ENCODE peak calls at places on chromosomes 13 and 19, in six cellular contexts. O is neuronal stem cell, H is H9, P is mesendoderm, M is IMR-90, R is H1. E is an unnamed sample.
A peak's percentile ranks its signal among the peaks of the same experiment; 100 is the strongest.

GRCh38 chr19:16457195-16457953 is 14.4 kb downstream of the EPS15L1 start:
- DNase-seq in O (no peak), H (no peak), P (no peak), M (peak; percentile 26), R (peak; percentile 54), E (no peak)

GRCh38 chr13:45055902-45056648 is 64.2 kb upstream of the GTF2F2 start:
- DNase-seq in O (no peak), H (no peak), P (peak; percentile 40), M (peak; percentile 56), R (no peak), E (no peak)

GRCh38 chr13:21069561-21070004 is 8.2 kb upstream of the LATS2 start:
- DNase-seq in O (no peak), H (no peak), P (peak; percentile 56), M (peak; percentile 99), R (no peak), E (peak; percentile 67)

GRCh38 chr13:93861818-93862217 is 617.7 kb downstream of the DCT start:
- DNase-seq in O (no peak), H (no peak), P (peak; percentile 86), M (peak; percentile 92), R (no peak), E (peak; percentile 5)

GRCh38 chr13:39144941-39145533 is 106.8 kb downstream of the NHLRC3 start:
- DNase-seq in O (peak; percentile 47), H (peak; percentile 51), P (peak; percentile 73), M (peak; percentile 70), R (peak; percentile 55), E (peak; percentile 76)

GRCh38 chr13:78657699-78658629 is 991 bp downstream of the OBI1 start:
- DNase-seq in O (peak; percentile 42), H (peak; percentile 32), P (peak; percentile 71), M (peak; percentile 8), R (no peak), E (peak; percentile 43)

GRCh38 chr19:17337675-17338439 is 504 bp downstream of the GTPBP3 start:
- DNase-seq in O (no peak), H (no peak), P (no peak), M (no peak), R (peak; percentile 70), E (no peak)

GRCh38 chr19:33403221-33403972 is 29.9 kb downstream of the CEBPG start:
- DNase-seq in O (no peak), H (no peak), P (no peak), M (no peak), R (no peak), E (no peak)

GRCh38 chr13:41942462-41943094 is 18.3 kb downstream of the VWA8 start:
- DNase-seq in O (peak; percentile 31), H (peak; percentile 56), P (peak; percentile 88), M (peak; percentile 74), R (no peak), E (peak; percentile 5)

GRCh38 chr19:15628236-15629002 is 12.3 kb upstream of the CYP4F3 start:
- DNase-seq in O (no peak), H (no peak), P (no peak), M (no peak), R (no peak), E (no peak)

GRCh38 chr13:40682449-40683240 is 16.2 kb upstream of the FOXO1 start:
- DNase-seq in O (no peak), H (no peak), P (peak; percentile 32), M (peak; percentile 35), R (no peak), E (no peak)

DNA sequence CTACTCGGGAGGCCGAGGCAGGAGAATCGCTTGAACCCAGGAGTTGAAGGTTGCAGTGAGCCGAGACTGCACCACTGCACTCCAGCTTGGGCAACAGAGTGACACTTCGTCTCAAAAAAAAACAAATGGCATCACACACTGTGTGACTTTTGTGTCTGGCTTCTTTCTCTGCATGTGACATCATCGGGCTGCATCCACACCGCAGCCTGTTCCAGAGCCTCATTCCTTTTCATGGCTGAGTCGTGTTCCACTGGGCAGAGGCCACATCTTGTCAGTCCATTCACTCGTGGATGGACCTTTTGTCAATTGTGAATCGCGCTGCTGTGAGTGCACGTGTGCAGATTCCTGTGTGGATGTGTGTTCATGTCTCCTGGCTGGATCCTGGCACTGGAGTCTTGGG is 8.3 kb downstream of the THOP1 start:
- DNase-seq in O (no peak), H (no peak), P (no peak), M (no peak), R (no peak), E (no peak)
- H2BK120ac ChIP-seq in O (no peak overlapping the region), H (no peak overlapping the region), P (no peak overlapping the region), M (no peak overlapping the region), R (no peak overlapping the region), E (no peak overlapping the region)

GRCh38 chr19:3761382-3762129 is at the start of gene APBA3:
- DNase-seq in O (peak; percentile 93), H (peak; percentile 94), P (peak; percentile 93), M (peak; percentile 83), R (peak; percentile 99), E (peak; percentile 97)
- H2BK120ac ChIP-seq in O (no peak within 1 kb of the TSS), H (no peak within 1 kb of the TSS), P (no peak within 1 kb of the TSS), M (peak within 1 kb of the TSS; percentile 41), R (no peak within 1 kb of the TSS), E (peak within 1 kb of the TSS; percentile 91)

DNA sequence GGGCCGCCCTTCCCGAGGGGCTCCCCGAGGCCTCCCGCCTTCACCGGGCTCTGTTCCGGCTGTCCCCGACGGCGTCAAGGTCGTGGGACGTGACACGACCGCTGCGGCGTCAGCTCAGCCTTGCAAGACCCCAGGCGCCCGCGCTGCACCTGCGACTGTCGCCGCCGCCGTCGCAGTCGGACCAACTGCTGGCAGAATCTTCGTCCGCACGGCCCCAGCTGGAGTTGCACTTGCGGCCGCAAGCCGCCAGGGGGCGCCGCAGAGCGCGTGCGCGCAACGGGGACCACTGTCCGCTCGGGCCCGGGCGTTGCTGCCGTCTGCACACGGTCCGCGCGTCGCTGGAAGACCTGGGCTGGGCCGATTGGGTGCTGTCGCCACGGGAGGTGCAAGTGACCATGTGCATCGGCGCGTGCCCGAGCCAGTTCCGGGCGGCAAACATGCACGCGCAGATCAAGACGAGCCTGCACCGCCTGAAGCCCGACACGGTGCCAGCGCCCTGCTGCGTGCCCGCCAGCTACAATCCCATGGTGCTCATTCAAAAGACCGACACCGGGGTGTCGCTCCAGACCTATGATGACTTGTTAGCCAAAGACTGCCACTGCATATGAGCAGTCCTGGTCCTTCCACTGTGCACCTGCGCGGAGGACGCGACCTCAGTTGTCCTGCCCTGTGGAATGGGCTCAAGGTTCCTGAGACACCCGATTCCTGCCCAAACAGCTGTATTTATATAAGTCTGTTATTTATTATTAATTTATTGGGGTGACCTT is 2.6 kb downstream of the GDF15 start:
- DNase-seq in O (peak; percentile 76), H (peak; percentile 88), P (peak; percentile 76), M (no peak), R (peak; percentile 98), E (peak; percentile 88)
- H2BK120ac ChIP-seq in O (no peak overlapping the region), H (no peak overlapping the region), P (no peak overlapping the region), M (no peak overlapping the region), R (no peak overlapping the region), E (no peak overlapping the region)

GRCh38 chr13:112638157-112638750 is 50.3 kb upstream of the TUBGCP3 start:
- DNase-seq in O (no peak), H (peak; percentile 55), P (no peak), M (no peak), R (no peak), E (peak; percentile 45)
- H2BK120ac ChIP-seq in O (no peak overlapping the region), H (no peak overlapping the region), P (no peak overlapping the region), M (no peak overlapping the region), R (no peak overlapping the region), E (peak overlapping the region; percentile 59)

DNA sequence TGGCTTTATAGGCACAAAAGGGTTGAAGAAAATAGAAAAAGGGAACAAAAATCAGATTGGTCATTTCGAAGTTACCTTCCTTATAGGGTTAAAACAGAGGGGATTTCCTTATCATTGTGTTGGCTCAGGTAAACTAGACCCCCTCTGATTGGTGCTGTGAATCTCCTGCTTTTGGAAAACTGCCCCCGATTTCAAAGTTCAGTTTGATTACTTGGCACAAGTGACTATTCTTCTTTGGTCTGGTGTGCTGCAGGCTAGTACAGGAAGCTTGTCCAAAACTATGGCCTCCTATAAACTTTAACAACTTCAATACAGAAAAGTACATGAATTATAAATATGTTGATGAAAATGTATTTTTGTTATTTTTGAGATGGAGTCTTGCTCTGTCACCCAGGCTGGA is 13.9 kb upstream of the TPTE2 start:
- DNase-seq in O (no peak), H (no peak), P (no peak), M (no peak), R (no peak), E (no peak)
- H2BK120ac ChIP-seq in O (no peak overlapping the region), H (no peak overlapping the region), P (no peak overlapping the region), M (no peak overlapping the region), R (no peak overlapping the region), E (no peak overlapping the region)

GRCh38 chr19:6279620-6279930 is 200 bp downstream of the MLLT1 start:
- DNase-seq in O (no peak), H (no peak), P (no peak), M (no peak), R (no peak), E (no peak)
- H2BK120ac ChIP-seq in O (no peak overlapping the region), H (no peak overlapping the region), P (peak overlapping the region; percentile 80), M (no peak overlapping the region), R (no peak overlapping the region), E (peak overlapping the region; percentile 78)

GRCh38 chr19:41428481-41428859 is 1.3 kb upstream of the B3GNT8 start:
- DNase-seq in O (no peak), H (no peak), P (no peak), M (no peak), R (no peak), E (no peak)
- H2BK120ac ChIP-seq in O (no peak overlapping the region), H (no peak overlapping the region), P (no peak overlapping the region), M (no peak overlapping the region), R (no peak overlapping the region), E (no peak overlapping the region)